ENCODE peak calls at places on chromosome 22, in eight cellular contexts. One of them, this sample, is unnamed. For H3K4me1 and H3K9me3, the result is how much of the 10 kb centered on the place peaks cover.

GRCh38 chr22:43509337-43509736 is 97.5 kb downstream of the MPPED1 start:
- DNase-seq in CD8-positive, alpha-beta memory T cell: no peak
- DNase-seq in heart right ventricle: no peak
- DNase-seq in CD4-positive, CD25-positive, alpha-beta regulatory T cell: no peak
- DNase-seq in spleen: no peak
- DNase-seq in A549: no peak
- DNase-seq in upper lobe of right lung: no peak
- DNase-seq in RWPE2: no peak
- DNase-seq in this sample: no peak

GRCh38 chr22:44970291-44970690 is 39.5 kb downstream of the PHF21B start:
- DNase-seq in spleen: no peak
- DNase-seq in RWPE2: no peak
- DNase-seq in CD4-positive, CD25-positive, alpha-beta regulatory T cell: no peak
- DNase-seq in CD8-positive, alpha-beta memory T cell: no peak
- DNase-seq in heart right ventricle: no peak
- DNase-seq in A549: no peak
- DNase-seq in upper lobe of right lung: no peak
- DNase-seq in this sample: no peak

GRCh38 chr22:19663821-19664325 is 50.4 kb upstream of the SEPTIN5 start:
- DNase-seq in spleen: no peak
- DNase-seq in upper lobe of right lung: no peak
- DNase-seq in heart right ventricle: peak
- DNase-seq in CD4-positive, CD25-positive, alpha-beta regulatory T cell: no peak
- DNase-seq in CD8-positive, alpha-beta memory T cell: no peak
- DNase-seq in RWPE2: no peak
- DNase-seq in A549: no peak
- DNase-seq in this sample: no peak

GRCh38 chr22:37806409-37807338 is 1.1 kb upstream of the GCAT start:
- DNase-seq in CD4-positive, CD25-positive, alpha-beta regulatory T cell: no peak
- DNase-seq in CD8-positive, alpha-beta memory T cell: no peak
- DNase-seq in upper lobe of right lung: no peak
- DNase-seq in spleen: no peak
- DNase-seq in heart right ventricle: no peak
- DNase-seq in A549: peak
- DNase-seq in RWPE2: no peak
- DNase-seq in this sample: no peak

GRCh38 chr22:31630331-31631329 is 31.4 kb downstream of the PISD start:
- DNase-seq in A549: peak
- DNase-seq in CD8-positive, alpha-beta memory T cell: peak
- DNase-seq in heart right ventricle: peak
- DNase-seq in spleen: peak
- DNase-seq in CD4-positive, CD25-positive, alpha-beta regulatory T cell: peak
- DNase-seq in upper lobe of right lung: peak
- DNase-seq in RWPE2: peak
- DNase-seq in this sample: peak

GRCh38 chr22:25966448-25966913 is 202.8 kb upstream of the SEZ6L start:
- DNase-seq in upper lobe of right lung: no peak
- DNase-seq in A549: no peak
- DNase-seq in CD4-positive, CD25-positive, alpha-beta regulatory T cell: peak
- DNase-seq in CD8-positive, alpha-beta memory T cell: no peak
- DNase-seq in spleen: no peak
- DNase-seq in heart right ventricle: no peak
- DNase-seq in RWPE2: no peak
- DNase-seq in this sample: no peak

GRCh38 chr22:41480397-41480735 is 11.4 kb downstream of the ACO2 start:
- DNase-seq in RWPE2: no peak
- DNase-seq in spleen: no peak
- DNase-seq in CD4-positive, CD25-positive, alpha-beta regulatory T cell: no peak
- DNase-seq in CD8-positive, alpha-beta memory T cell: no peak
- DNase-seq in heart right ventricle: no peak
- DNase-seq in upper lobe of right lung: no peak
- DNase-seq in A549: no peak
- DNase-seq in this sample: no peak

GRCh38 chr22:45869448-45869847 is 107.5 kb downstream of the WNT7B start:
- DNase-seq in upper lobe of right lung: no peak
- DNase-seq in spleen: peak
- DNase-seq in RWPE2: no peak
- DNase-seq in A549: no peak
- DNase-seq in CD8-positive, alpha-beta memory T cell: no peak
- DNase-seq in CD4-positive, CD25-positive, alpha-beta regulatory T cell: no peak
- DNase-seq in heart right ventricle: no peak
- DNase-seq in this sample: no peak

GRCh38 chr22:24996420-24996952 is 44.0 kb downstream of the KIAA1671 start:
- DNase-seq in spleen: no peak
- DNase-seq in CD8-positive, alpha-beta memory T cell: no peak
- DNase-seq in heart right ventricle: no peak
- DNase-seq in upper lobe of right lung: no peak
- DNase-seq in A549: peak
- DNase-seq in RWPE2: peak
- DNase-seq in CD4-positive, CD25-positive, alpha-beta regulatory T cell: peak
- DNase-seq in this sample: no peak

GRCh38 chr22:37137131-37137530 is 12.6 kb downstream of the IL2RB start:
- DNase-seq in spleen: no peak
- DNase-seq in A549: no peak
- DNase-seq in CD4-positive, CD25-positive, alpha-beta regulatory T cell: no peak
- DNase-seq in RWPE2: no peak
- DNase-seq in upper lobe of right lung: no peak
- DNase-seq in heart right ventricle: no peak
- DNase-seq in CD8-positive, alpha-beta memory T cell: no peak
- DNase-seq in this sample: no peak

GRCh38 chr22:45787770-45788169 is 116.1 kb downstream of the ATXN10 start:
- DNase-seq in RWPE2: no peak
- DNase-seq in heart right ventricle: no peak
- DNase-seq in A549: no peak
- DNase-seq in CD8-positive, alpha-beta memory T cell: no peak
- DNase-seq in spleen: no peak
- DNase-seq in upper lobe of right lung: no peak
- DNase-seq in CD4-positive, CD25-positive, alpha-beta regulatory T cell: no peak
- DNase-seq in this sample: no peak

GRCh38 chr22:35498026-35498425 is 42.6 kb upstream of the RASD2 start:
- DNase-seq in A549: no peak
- DNase-seq in heart right ventricle: no peak
- DNase-seq in spleen: no peak
- DNase-seq in CD4-positive, CD25-positive, alpha-beta regulatory T cell: no peak
- DNase-seq in CD8-positive, alpha-beta memory T cell: no peak
- DNase-seq in RWPE2: no peak
- DNase-seq in upper lobe of right lung: no peak
- DNase-seq in this sample: no peak

DNA sequence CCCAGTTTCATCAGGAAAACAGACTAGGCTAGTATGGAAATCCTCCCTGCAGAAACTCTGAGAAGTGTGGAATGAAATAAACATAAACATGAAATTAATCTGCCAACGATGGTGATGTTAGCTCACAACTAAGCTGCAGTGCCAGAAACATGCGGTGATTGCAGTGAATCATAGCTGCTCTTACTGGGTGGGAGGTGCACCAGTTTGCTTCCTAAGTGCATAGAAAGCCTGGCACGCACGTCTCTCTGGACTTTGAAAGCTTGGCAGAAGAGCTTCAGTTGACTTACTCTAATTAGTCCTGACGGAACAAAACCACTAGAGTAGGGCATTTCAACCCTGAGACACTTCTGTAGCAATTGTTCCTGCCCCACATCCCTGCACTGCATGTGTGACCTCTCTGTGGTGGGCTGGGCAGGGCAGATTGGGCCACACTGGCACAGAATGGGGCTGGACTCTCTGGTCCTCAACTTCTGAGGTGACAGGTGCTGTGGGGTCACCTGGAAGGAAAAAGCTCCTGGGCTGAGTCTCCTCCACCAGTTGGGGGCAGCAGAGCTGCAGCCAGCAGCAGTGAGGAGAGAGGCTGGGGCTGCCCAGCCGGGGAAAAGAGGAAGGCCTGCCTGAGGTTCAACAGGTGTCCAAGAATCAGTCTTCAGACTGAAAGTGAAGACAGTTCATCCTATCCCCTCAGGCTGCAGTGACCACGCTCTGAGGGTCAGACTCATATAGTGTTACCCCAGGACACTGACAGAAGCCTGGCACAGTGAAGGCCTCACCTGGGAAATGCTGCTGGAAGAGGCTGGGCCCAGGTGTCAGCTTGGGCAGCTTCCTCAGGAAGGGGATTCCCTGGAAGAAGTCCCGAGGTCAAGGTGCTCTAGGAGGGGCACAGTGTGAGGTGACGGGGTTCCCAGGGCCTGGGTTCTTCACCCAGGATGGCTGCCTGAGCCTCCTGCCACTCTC is 40.5 kb downstream of the GGTLC2 start:
- DNase-seq in A549: peak
- DNase-seq in CD4-positive, CD25-positive, alpha-beta regulatory T cell: peak
- DNase-seq in spleen: peak
- DNase-seq in CD8-positive, alpha-beta memory T cell: no peak
- DNase-seq in upper lobe of right lung: no peak
- DNase-seq in RWPE2: no peak
- DNase-seq in heart right ventricle: no peak
- DNase-seq in this sample: peak
- H3K4me1 ChIP-seq in A549: under half
- H3K4me1 ChIP-seq in CD4-positive, CD25-positive, alpha-beta regulatory T cell: under half
- H3K4me1 ChIP-seq in spleen: under half
- H3K4me1 ChIP-seq in CD8-positive, alpha-beta memory T cell: under half
- H3K4me1 ChIP-seq in upper lobe of right lung: under half
- H3K4me1 ChIP-seq in RWPE2: under half
- H3K4me1 ChIP-seq in heart right ventricle: under half
- H3K4me1 ChIP-seq in this sample: under half

GRCh38 chr22:48097723-48098122 is 1335.3 kb downstream of the TBC1D22A start:
- DNase-seq in RWPE2: no peak
- DNase-seq in spleen: no peak
- DNase-seq in A549: no peak
- DNase-seq in CD8-positive, alpha-beta memory T cell: no peak
- DNase-seq in upper lobe of right lung: no peak
- DNase-seq in CD4-positive, CD25-positive, alpha-beta regulatory T cell: no peak
- DNase-seq in heart right ventricle: no peak
- DNase-seq in this sample: peak
- H3K9me3 ChIP-seq in RWPE2: under half
- H3K9me3 ChIP-seq in spleen: under half
- H3K9me3 ChIP-seq in A549: under half
- H3K9me3 ChIP-seq in CD8-positive, alpha-beta memory T cell: under half
- H3K9me3 ChIP-seq in upper lobe of right lung: under half
- H3K9me3 ChIP-seq in CD4-positive, CD25-positive, alpha-beta regulatory T cell: under half
- H3K9me3 ChIP-seq in heart right ventricle: under half
- H3K9me3 ChIP-seq in this sample: under half

DNA sequence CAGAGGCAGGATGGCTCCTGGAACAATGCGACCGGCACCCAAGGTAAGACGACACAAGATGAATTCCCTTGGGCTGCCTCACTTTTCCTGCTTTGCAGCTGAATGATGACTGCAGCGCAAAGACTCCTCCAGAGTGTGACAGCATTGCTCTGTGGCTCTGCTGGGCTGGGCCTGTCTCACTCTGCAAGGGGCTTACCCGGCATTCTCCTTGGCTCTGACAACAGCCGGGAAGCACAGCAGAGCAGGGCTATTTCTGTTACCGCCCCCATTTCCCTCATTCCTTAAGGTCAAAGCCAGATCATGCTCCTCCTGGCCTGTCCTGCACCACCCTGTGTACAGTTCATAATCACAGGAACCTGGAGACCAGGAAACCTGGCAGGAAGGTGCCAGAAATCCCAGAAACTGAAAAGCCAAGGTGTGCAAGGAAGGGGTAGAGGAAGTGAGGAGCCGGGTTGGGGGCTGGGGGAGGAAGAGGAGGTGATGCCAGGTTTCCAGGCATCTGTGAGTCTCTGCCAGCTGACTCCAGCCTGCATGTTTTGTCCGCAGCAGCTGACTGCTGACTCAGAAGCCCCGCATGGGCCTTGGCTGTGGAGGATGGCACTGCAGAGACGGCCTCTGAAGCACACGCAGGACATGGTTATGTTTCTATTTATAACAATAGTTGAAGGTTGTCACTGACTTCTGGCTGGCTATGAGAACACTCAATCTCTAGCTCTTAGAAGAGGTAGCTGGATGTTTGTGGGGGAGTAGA is 113.6 kb downstream of the MICAL3 start:
- DNase-seq in heart right ventricle: peak
- DNase-seq in upper lobe of right lung: no peak
- DNase-seq in CD8-positive, alpha-beta memory T cell: no peak
- DNase-seq in A549: peak
- DNase-seq in RWPE2: no peak
- DNase-seq in spleen: peak
- DNase-seq in CD4-positive, CD25-positive, alpha-beta regulatory T cell: no peak
- DNase-seq in this sample: peak
- H3K4me1 ChIP-seq in heart right ventricle: half or more
- H3K4me1 ChIP-seq in upper lobe of right lung: under half
- H3K4me1 ChIP-seq in CD8-positive, alpha-beta memory T cell: under half
- H3K4me1 ChIP-seq in A549: under half
- H3K4me1 ChIP-seq in RWPE2: under half
- H3K4me1 ChIP-seq in spleen: under half
- H3K4me1 ChIP-seq in CD4-positive, CD25-positive, alpha-beta regulatory T cell: under half
- H3K4me1 ChIP-seq in this sample: under half

GRCh38 chr22:48647051-48647450 is 1180.6 kb downstream of the BRD1 start:
- DNase-seq in CD4-positive, CD25-positive, alpha-beta regulatory T cell: no peak
- DNase-seq in spleen: no peak
- DNase-seq in upper lobe of right lung: no peak
- DNase-seq in CD8-positive, alpha-beta memory T cell: no peak
- DNase-seq in heart right ventricle: no peak
- DNase-seq in A549: no peak
- DNase-seq in RWPE2: no peak
- DNase-seq in this sample: no peak

GRCh38 chr22:48647606-48648515 is 1179.8 kb downstream of the BRD1 start:
- DNase-seq in CD8-positive, alpha-beta memory T cell: no peak
- DNase-seq in RWPE2: no peak
- DNase-seq in spleen: no peak
- DNase-seq in heart right ventricle: peak
- DNase-seq in upper lobe of right lung: no peak
- DNase-seq in CD4-positive, CD25-positive, alpha-beta regulatory T cell: no peak
- DNase-seq in A549: no peak
- DNase-seq in this sample: no peak

GRCh38 chr22:48644997-48645396 is 1182.7 kb downstream of the BRD1 start:
- DNase-seq in spleen: no peak
- DNase-seq in heart right ventricle: no peak
- DNase-seq in RWPE2: no peak
- DNase-seq in A549: no peak
- DNase-seq in CD8-positive, alpha-beta memory T cell: no peak
- DNase-seq in CD4-positive, CD25-positive, alpha-beta regulatory T cell: no peak
- DNase-seq in upper lobe of right lung: no peak
- DNase-seq in this sample: no peak

GRCh38 chr22:48645766-48646165 is 1181.9 kb downstream of the BRD1 start:
- DNase-seq in CD4-positive, CD25-positive, alpha-beta regulatory T cell: no peak
- DNase-seq in spleen: no peak
- DNase-seq in RWPE2: no peak
- DNase-seq in upper lobe of right lung: no peak
- DNase-seq in A549: no peak
- DNase-seq in CD8-positive, alpha-beta memory T cell: no peak
- DNase-seq in heart right ventricle: no peak
- DNase-seq in this sample: no peak

DNA sequence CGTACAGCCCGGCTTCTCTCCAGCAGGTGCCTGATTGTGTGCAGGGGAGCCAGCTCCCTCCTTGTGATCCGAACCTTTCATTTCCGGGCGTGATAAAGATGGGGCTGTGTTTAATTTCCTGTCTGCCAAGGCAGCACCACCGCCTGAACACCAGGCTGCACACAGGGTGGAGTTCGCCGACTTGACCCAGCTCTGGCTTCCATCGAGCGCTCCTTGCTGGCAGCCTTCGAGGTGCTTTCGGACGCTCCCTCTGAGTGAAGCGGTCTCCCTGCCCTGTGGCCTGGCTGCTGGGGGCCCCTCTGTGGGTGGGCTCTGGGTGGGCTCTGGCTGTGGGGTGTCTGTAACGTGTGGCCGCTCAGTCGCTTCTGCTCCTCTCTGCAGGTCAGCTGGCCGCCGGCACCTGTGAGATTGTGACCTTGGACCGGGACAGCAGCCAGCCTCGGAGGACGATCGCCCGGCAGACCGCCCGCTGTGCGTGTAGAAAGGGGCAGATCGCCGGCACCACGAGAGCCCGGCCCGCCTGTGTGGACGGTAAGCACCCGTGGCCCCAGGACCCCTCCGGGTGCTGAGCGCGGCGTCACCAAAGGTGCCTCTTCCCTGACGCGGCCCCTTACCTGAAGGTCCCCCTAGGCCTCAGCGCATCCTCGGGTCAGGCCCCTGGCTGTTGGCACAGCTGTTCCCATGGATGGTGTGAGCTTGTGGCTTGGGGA is 1181.3 kb downstream of the BRD1 start:
- DNase-seq in spleen: no peak
- DNase-seq in RWPE2: no peak
- DNase-seq in CD8-positive, alpha-beta memory T cell: no peak
- DNase-seq in upper lobe of right lung: no peak
- DNase-seq in CD4-positive, CD25-positive, alpha-beta regulatory T cell: no peak
- DNase-seq in heart right ventricle: no peak
- DNase-seq in A549: no peak
- DNase-seq in this sample: no peak
- H3K9me3 ChIP-seq in spleen: under half
- H3K9me3 ChIP-seq in RWPE2: under half
- H3K9me3 ChIP-seq in CD8-positive, alpha-beta memory T cell: under half
- H3K9me3 ChIP-seq in upper lobe of right lung: under half
- H3K9me3 ChIP-seq in CD4-positive, CD25-positive, alpha-beta regulatory T cell: under half
- H3K9me3 ChIP-seq in heart right ventricle: under half
- H3K9me3 ChIP-seq in A549: under half
- H3K9me3 ChIP-seq in this sample: under half

This sample was measured in tibial artery.